ENCODE peak calls at places on chromosomes 7 and 10, in six cellular contexts. One of them, this sample, is unnamed.
A peak's percentile ranks its signal among the peaks of the same experiment; 100 is the strongest.

GRCh38 chr7:133253522-133253882 is 624 bp downstream of the EXOC4 start:
- DNase-seq in cardiac fibroblast: no peak
- DNase-seq in nephron progenitor cell: peak; percentile 13
- DNase-seq in left ventricle myocardium superior: no peak
- DNase-seq in kidney tubule cell: peak; percentile 19
- DNase-seq in hepatocyte: peak; percentile 41
- DNase-seq in this sample: no peak

GRCh38 chr7:115328018-115328417 is 406.1 kb downstream of the MDFIC start:
- DNase-seq in cardiac fibroblast: no peak
- DNase-seq in nephron progenitor cell: no peak
- DNase-seq in left ventricle myocardium superior: no peak
- DNase-seq in kidney tubule cell: no peak
- DNase-seq in hepatocyte: no peak
- DNase-seq in this sample: no peak

GRCh38 chr10:86402283-86402931 is 35.8 kb upstream of the GRID1 start:
- DNase-seq in cardiac fibroblast: peak; percentile 28
- DNase-seq in nephron progenitor cell: no peak
- DNase-seq in left ventricle myocardium superior: no peak
- DNase-seq in kidney tubule cell: peak; percentile 64
- DNase-seq in hepatocyte: no peak
- DNase-seq in this sample: no peak

GRCh38 chr7:102450242-102450641 is 14.4 kb downstream of the ALKBH4 start:
- DNase-seq in cardiac fibroblast: no peak
- DNase-seq in nephron progenitor cell: no peak
- DNase-seq in left ventricle myocardium superior: no peak
- DNase-seq in kidney tubule cell: no peak
- DNase-seq in hepatocyte: no peak
- DNase-seq in this sample: no peak

GRCh38 chr7:46291064-46291463 is 370.0 kb upstream of the IGFBP3 start:
- DNase-seq in cardiac fibroblast: peak; percentile 31
- DNase-seq in nephron progenitor cell: peak; percentile 15
- DNase-seq in left ventricle myocardium superior: no peak
- DNase-seq in kidney tubule cell: peak; percentile 95
- DNase-seq in hepatocyte: peak; percentile 45
- DNase-seq in this sample: no peak

GRCh38 chr7:46454796-46455195 is 533.7 kb upstream of the IGFBP3 start:
- DNase-seq in cardiac fibroblast: peak; percentile 70
- DNase-seq in nephron progenitor cell: no peak
- DNase-seq in left ventricle myocardium superior: no peak
- DNase-seq in kidney tubule cell: no peak
- DNase-seq in hepatocyte: no peak
- DNase-seq in this sample: peak; percentile 18

GRCh38 chr7:122455108-122455507 is 150.6 kb upstream of the FEZF1 start:
- DNase-seq in cardiac fibroblast: no peak
- DNase-seq in nephron progenitor cell: no peak
- DNase-seq in left ventricle myocardium superior: no peak
- DNase-seq in kidney tubule cell: no peak
- DNase-seq in hepatocyte: no peak
- DNase-seq in this sample: no peak

GRCh38 chr10:71301371-71301916 is 17.6 kb upstream of the SLC29A3 start:
- DNase-seq in cardiac fibroblast: no peak
- DNase-seq in nephron progenitor cell: no peak
- DNase-seq in left ventricle myocardium superior: no peak
- DNase-seq in kidney tubule cell: no peak
- DNase-seq in hepatocyte: no peak
- DNase-seq in this sample: no peak

GRCh38 chr7:112573302-112574039 is 92.7 kb downstream of the LSMEM1 start:
- DNase-seq in cardiac fibroblast: no peak
- DNase-seq in nephron progenitor cell: no peak
- DNase-seq in left ventricle myocardium superior: no peak
- DNase-seq in kidney tubule cell: peak; percentile 64
- DNase-seq in hepatocyte: no peak
- DNase-seq in this sample: no peak

GRCh38 chr10:56522166-56522565 is 161.1 kb upstream of the ZWINT start:
- DNase-seq in cardiac fibroblast: no peak
- DNase-seq in nephron progenitor cell: no peak
- DNase-seq in left ventricle myocardium superior: no peak
- DNase-seq in kidney tubule cell: peak; percentile 68
- DNase-seq in hepatocyte: no peak
- DNase-seq in this sample: no peak

GRCh38 chr7:90961037-90961725 is 303.1 kb upstream of the FZD1 start:
- DNase-seq in cardiac fibroblast: no peak
- DNase-seq in nephron progenitor cell: no peak
- DNase-seq in left ventricle myocardium superior: no peak
- DNase-seq in kidney tubule cell: peak; percentile 26
- DNase-seq in hepatocyte: no peak
- DNase-seq in this sample: no peak

GRCh38 chr7:28957064-28957821 is 887 bp downstream of the TRIL start:
- DNase-seq in cardiac fibroblast: peak; percentile 32
- DNase-seq in nephron progenitor cell: peak; percentile 51
- DNase-seq in left ventricle myocardium superior: peak; percentile 66
- DNase-seq in kidney tubule cell: no peak
- DNase-seq in hepatocyte: peak; percentile 36
- DNase-seq in this sample: peak; percentile 29